ENCODE peak calls at places on chromosome 1, in nine cellular contexts. X is thoracic aorta; L is endothelial cell of umbilical vein; F is endodermal cell; N is CD8-positive, alpha-beta T cell; Q is right atrium auricular region; K is BE2C; S is stomach; Z is neural progenitor cell. H is an unnamed sample.
A peak's percentile ranks its signal among the peaks of the same experiment; 100 is the strongest.

GRCh38 chr1:20430355-20431290 is 55.4 kb downstream of the CAMK2N1 start:
- DNase-seq in X (no peak), L (peak; percentile 34), F (peak; percentile 93), N (no peak), Q (no peak), K (peak; percentile 73), S (no peak), Z (peak; percentile 87), H (no peak)

GRCh38 chr1:64323054-64323453 is 119.6 kb downstream of the UBE2U start:
- DNase-seq in X (no peak), L (no peak), F (no peak), N (no peak), Q (no peak), K (no peak), S (no peak), Z (no peak), H (no peak)

GRCh38 chr1:77347646-77348045 is 65.8 kb downstream of the AK5 start:
- DNase-seq in X (no peak), L (peak; percentile 13), F (no peak), N (no peak), Q (no peak), K (no peak), S (no peak), Z (no peak), H (no peak)

GRCh38 chr1:167221126-167221803 is 579 bp downstream of the POU2F1 start:
- DNase-seq in X (no peak), L (peak; percentile 7), F (peak; percentile 83), N (peak; percentile 26), Q (no peak), K (peak; percentile 55), S (peak; percentile 27), Z (peak; percentile 71), H (no peak)

GRCh38 chr1:181255270-181255929 is 166.9 kb downstream of the IER5 start:
- DNase-seq in X (no peak), L (peak; percentile 58), F (no peak), N (no peak), Q (no peak), K (no peak), S (no peak), Z (no peak), H (no peak)

GRCh38 chr1:9376430-9376829 is 83.7 kb downstream of the SPSB1 start:
- DNase-seq in X (no peak), L (no peak), F (no peak), N (no peak), Q (no peak), K (no peak), S (no peak), Z (no peak), H (no peak)

GRCh38 chr1:52795464-52795863 is 47.1 kb upstream of the ZYG11A start:
- DNase-seq in X (no peak), L (no peak), F (no peak), N (no peak), Q (no peak), K (no peak), S (no peak), Z (no peak), H (no peak)

GRCh38 chr1:245404952-245405351 is 250.2 kb downstream of the KIF26B start:
- DNase-seq in X (no peak), L (no peak), F (no peak), N (no peak), Q (no peak), K (no peak), S (no peak), Z (no peak), H (no peak)

GRCh38 chr1:15526021-15526489 is 593 bp upstream of the DNAJC16 start:
- DNase-seq in X (no peak), L (no peak), F (no peak), N (peak; percentile 35), Q (no peak), K (no peak), S (no peak), Z (no peak), H (no peak)

GRCh38 chr1:233061265-233061664 is 110.9 kb downstream of the NTPCR start:
- DNase-seq in X (no peak), L (no peak), F (no peak), N (no peak), Q (no peak), K (no peak), S (no peak), Z (no peak), H (no peak)

GRCh38 chr1:27117733-27118439 is 37.0 kb downstream of the SLC9A1 start:
- DNase-seq in X (no peak), L (no peak), F (no peak), N (no peak), Q (no peak), K (no peak), S (no peak), Z (no peak), H (no peak)

GRCh38 chr1:145956776-145957442 is 908 bp downstream of the LIX1L start:
- DNase-seq in X (no peak), L (peak; percentile 56), F (no peak), N (no peak), Q (no peak), K (no peak), S (no peak), Z (no peak), H (no peak)

GRCh38 chr1:19130476-19130875 is 79.6 kb downstream of the UBR4 start:
- DNase-seq in X (no peak), L (no peak), F (no peak), N (no peak), Q (no peak), K (no peak), S (no peak), Z (no peak), H (no peak)

GRCh38 chr1:19124273-19124672 is 85.8 kb downstream of the UBR4 start:
- DNase-seq in X (no peak), L (no peak), F (peak; percentile 9), N (no peak), Q (no peak), K (no peak), S (no peak), Z (no peak), H (no peak)

GRCh38 chr1:19123837-19124236 is 86.2 kb downstream of the UBR4 start:
- DNase-seq in X (no peak), L (no peak), F (peak; percentile 26), N (peak; percentile 26), Q (no peak), K (no peak), S (no peak), Z (no peak), H (no peak)

GRCh38 chr1:19133360-19133759 is 76.7 kb downstream of the UBR4 start:
- DNase-seq in X (no peak), L (no peak), F (no peak), N (no peak), Q (no peak), K (no peak), S (no peak), Z (no peak), H (no peak)

GRCh38 chr1:19128965-19129514 is 81.0 kb downstream of the UBR4 start:
- DNase-seq in X (no peak), L (no peak), F (peak; percentile 22), N (no peak), Q (no peak), K (no peak), S (no peak), Z (no peak), H (no peak)
- H3K36me3 ChIP-seq in X (peaks cover 65% of the 10 kb centered on the region), L (peaks cover 55% of the 10 kb centered on the region), F (peaks cover 98% of the 10 kb centered on the region), N (peaks cover 60% of the 10 kb centered on the region), Q (peaks cover 90% of the 10 kb centered on the region), K (peaks cover 33% of the 10 kb centered on the region), S (peaks cover 99% of the 10 kb centered on the region), Z (peaks cover 58% of the 10 kb centered on the region), H (peaks cover 6% of the 10 kb centered on the region)

DNA sequence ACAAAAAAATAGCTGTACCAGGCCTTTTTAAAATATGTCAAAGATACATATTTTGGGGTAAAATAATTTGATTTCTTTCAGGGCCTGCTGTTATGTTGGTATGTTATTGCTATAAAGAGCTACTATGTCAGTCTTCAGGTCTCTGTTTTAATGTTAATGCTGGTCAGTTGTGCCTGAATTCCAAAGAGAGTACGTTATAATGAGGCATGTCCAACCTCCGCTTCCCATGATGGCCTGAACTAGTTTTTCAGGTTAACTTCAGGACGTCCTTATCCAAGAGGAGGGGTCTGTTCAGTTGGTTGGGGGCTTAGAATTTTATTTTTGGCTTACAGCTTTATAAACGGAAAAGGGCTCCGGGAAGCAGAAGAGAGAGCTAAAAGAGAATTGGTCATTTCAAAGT is 34.9 kb upstream of the LYPD8 start:
- DNase-seq in X (no peak), L (no peak), F (no peak), N (no peak), Q (no peak), K (no peak), S (no peak), Z (no peak), H (no peak)
- H3K9me3 ChIP-seq in X (no peaks in the 10 kb centered on the region), L (no peaks in the 10 kb centered on the region), F (peaks cover 58% of the 10 kb centered on the region), N (no peaks in the 10 kb centered on the region), Q (peaks cover 14% of the 10 kb centered on the region), K (no peaks in the 10 kb centered on the region), S (peaks cover under 1% of the 10 kb centered on the region), Z (peaks cover 5% of the 10 kb centered on the region), H (no peaks in the 10 kb centered on the region)

DNA sequence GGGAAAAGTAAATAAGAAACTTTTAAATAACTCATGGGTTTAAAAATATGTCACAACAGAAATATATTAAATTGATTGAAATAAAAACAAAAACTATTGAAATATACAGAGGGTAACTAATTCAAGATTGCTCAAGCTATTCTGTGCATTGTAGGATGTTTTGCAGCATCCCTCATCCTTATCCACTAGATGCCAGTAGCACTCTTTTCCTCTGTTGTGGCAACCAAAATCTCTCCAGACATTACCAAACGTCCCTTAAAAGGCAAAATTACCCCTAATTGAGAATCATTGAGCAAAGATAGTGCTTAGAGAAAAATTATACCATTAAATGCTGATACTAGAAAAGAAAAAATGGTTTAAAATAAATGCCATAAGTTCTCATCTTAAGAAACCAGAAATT is 682.6 kb downstream of the RWDD3 start:
- DNase-seq in X (no peak), L (peak; percentile 46), F (no peak), N (no peak), Q (no peak), K (peak; percentile 11), S (no peak), Z (peak; percentile 40), H (no peak)
- TF ChIP-seq CTCF in X (no peak), L (peak; percentile 25), F (peak; percentile 82), N (no peak), Q (no peak), K (peak; percentile 70), S (no peak), Z (peak; percentile 64), H (no peak)

GRCh38 chr1:46653405-46653853 is 14.7 kb downstream of the ATPAF1 start:
- DNase-seq in X (no peak), L (no peak), F (no peak), N (no peak), Q (no peak), K (no peak), S (no peak), Z (no peak), H (no peak)

GRCh38 chr1:46650491-46650890 is 17.7 kb downstream of the ATPAF1 start:
- DNase-seq in X (no peak), L (no peak), F (no peak), N (no peak), Q (no peak), K (no peak), S (no peak), Z (no peak), H (no peak)

GRCh38 chr1:46649764-46650163 is 18.4 kb downstream of the ATPAF1 start:
- DNase-seq in X (no peak), L (no peak), F (no peak), N (no peak), Q (no peak), K (no peak), S (no peak), Z (no peak), H (no peak)

GRCh38 chr1:46654012-46654411 is 14.2 kb downstream of the ATPAF1 start:
- DNase-seq in X (no peak), L (no peak), F (no peak), N (no peak), Q (no peak), K (no peak), S (no peak), Z (no peak), H (no peak)

GRCh38 chr1:46652321-46653100 is 15.7 kb downstream of the ATPAF1 start:
- DNase-seq in X (no peak), L (no peak), F (no peak), N (no peak), Q (no peak), K (no peak), S (no peak), Z (no peak), H (no peak)
- H3K36me3 ChIP-seq in X (peaks cover 29% of the 10 kb centered on the region), L (peaks cover 6% of the 10 kb centered on the region), F (peaks cover 77% of the 10 kb centered on the region), N (peaks cover 23% of the 10 kb centered on the region), Q (peaks cover 59% of the 10 kb centered on the region), K (no peaks in the 10 kb centered on the region), S (peaks cover 93% of the 10 kb centered on the region), Z (peaks cover 23% of the 10 kb centered on the region), H (no peaks in the 10 kb centered on the region)

H was measured in vagina.